ENCODE peak calls at places on chromosomes 16 and 17, in four cellular contexts. P, V, F and L are unnamed samples.

GRCh38 chr17:50394711-50395110 is 2.6 kb downstream of the LRRC59 start:
- DNase-seq in P (peak), V (no peak), F (no peak), L (no peak)

GRCh38 chr16:695355-696089 is 5.3 kb upstream of the WDR24 start:
- DNase-seq in P (peak), V (no peak), F (peak), L (no peak)

GRCh38 chr16:70341600-70341999 is 5.1 kb upstream of the DDX19A start:
- DNase-seq in P (no peak), V (no peak), F (no peak), L (no peak)

GRCh38 chr16:53967172-53967571 is 263.2 kb downstream of the FTO start:
- DNase-seq in P (no peak), V (no peak), F (no peak), L (no peak)

GRCh38 chr17:50271173-50271750 is 3.0 kb upstream of the TMEM92 start:
- DNase-seq in P (peak), V (no peak), F (no peak), L (no peak)

GRCh38 chr16:31079342-31079944 is 5.2 kb downstream of the ZNF646 start:
- DNase-seq in P (no peak), V (no peak), F (no peak), L (no peak)

GRCh38 chr16:66728117-66728787 is 23.2 kb downstream of the DYNC1LI2 start:
- DNase-seq in P (peak), V (peak), F (peak), L (peak)

GRCh38 chr17:3859895-3860294 is 13.8 kb upstream of the NCBP3 start:
- DNase-seq in P (no peak), V (no peak), F (no peak), L (no peak)

GRCh38 chr17:49910094-49910857 is 58.7 kb upstream of the DLX4 start:
- DNase-seq in P (peak), V (peak), F (no peak), L (no peak)

GRCh38 chr17:73705594-73705993 is 61.3 kb upstream of the SDK2 start:
- DNase-seq in P (peak), V (peak), F (no peak), L (peak)

GRCh38 chr17:5019475-5019956 is 15.7 kb downstream of the SLC52A1 start:
- DNase-seq in P (peak), V (no peak), F (no peak), L (no peak)

GRCh38 chr17:76558210-76559095 is 18.6 kb downstream of the PRCD start:
- DNase-seq in P (peak), V (peak), F (no peak), L (no peak)

GRCh38 chr16:57147381-57148191 is 38.3 kb downstream of the PSME3IP1 start:
- DNase-seq in P (peak), V (peak), F (no peak), L (peak)

GRCh38 chr17:78800132-78800931 is 18.3 kb upstream of the CYTH1 start:
- DNase-seq in P (no peak), V (no peak), F (no peak), L (no peak)

GRCh38 chr17:6546069-6546718 is 10.2 kb downstream of the PITPNM3 start:
- DNase-seq in P (peak), V (peak), F (no peak), L (peak)

GRCh38 chr17:14201595-14201994 is 35.1 kb downstream of the CDRT15 start:
- DNase-seq in P (no peak), V (no peak), F (peak), L (no peak)

GRCh38 chr16:80611930-80612327 is 71.1 kb downstream of the DYNLRB2 start:
- DNase-seq in P (no peak), V (no peak), F (no peak), L (no peak)

GRCh38 chr16:30585022-30585399 is 486 bp downstream of the ZNF785 start:
- DNase-seq in P (peak), V (peak), F (peak), L (no peak)

GRCh38 chr16:78184554-78185183 is 85.2 kb downstream of the WWOX start:
- DNase-seq in P (peak), V (peak), F (no peak), L (no peak)

GRCh38 chr17:17950806-17951205 is 21.4 kb downstream of the TOM1L2 start:
- DNase-seq in P (no peak), V (no peak), F (no peak), L (no peak)

GRCh38 chr17:80656590-80656989 is 112.0 kb downstream of the RPTOR start:
- DNase-seq in P (no peak), V (no peak), F (no peak), L (no peak)

GRCh38 chr17:80660527-80661198 is 116.0 kb downstream of the RPTOR start:
- DNase-seq in P (no peak), V (no peak), F (no peak), L (no peak)

GRCh38 chr17:80659651-80660050 is 115.0 kb downstream of the RPTOR start:
- DNase-seq in P (no peak), V (no peak), F (no peak), L (no peak)

GRCh38 chr17:80657561-80657960 is 112.9 kb downstream of the RPTOR start:
- DNase-seq in P (no peak), V (no peak), F (no peak), L (no peak)

GRCh38 chr17:80658821-80659220 is 114.2 kb downstream of the RPTOR start:
- DNase-seq in P (no peak), V (no peak), F (no peak), L (no peak)
- H3K4me3 ChIP-seq in P (no peak), V (no peak), F (no peak), L (no peak)

GRCh38 chr16:10871157-10871991 is 5.6 kb upstream of the CIITA start:
- DNase-seq in P (peak), V (peak), F (peak), L (peak)

GRCh38 chr16:10870808-10871156 is 6.2 kb upstream of the CIITA start:
- DNase-seq in P (no peak), V (no peak), F (no peak), L (no peak)

GRCh38 chr16:10868089-10868488 is 8.9 kb upstream of the CIITA start:
- DNase-seq in P (no peak), V (no peak), F (no peak), L (no peak)

GRCh38 chr16:10868562-10869469 is 8.2 kb upstream of the CIITA start:
- DNase-seq in P (no peak), V (no peak), F (peak), L (no peak)

DNA sequence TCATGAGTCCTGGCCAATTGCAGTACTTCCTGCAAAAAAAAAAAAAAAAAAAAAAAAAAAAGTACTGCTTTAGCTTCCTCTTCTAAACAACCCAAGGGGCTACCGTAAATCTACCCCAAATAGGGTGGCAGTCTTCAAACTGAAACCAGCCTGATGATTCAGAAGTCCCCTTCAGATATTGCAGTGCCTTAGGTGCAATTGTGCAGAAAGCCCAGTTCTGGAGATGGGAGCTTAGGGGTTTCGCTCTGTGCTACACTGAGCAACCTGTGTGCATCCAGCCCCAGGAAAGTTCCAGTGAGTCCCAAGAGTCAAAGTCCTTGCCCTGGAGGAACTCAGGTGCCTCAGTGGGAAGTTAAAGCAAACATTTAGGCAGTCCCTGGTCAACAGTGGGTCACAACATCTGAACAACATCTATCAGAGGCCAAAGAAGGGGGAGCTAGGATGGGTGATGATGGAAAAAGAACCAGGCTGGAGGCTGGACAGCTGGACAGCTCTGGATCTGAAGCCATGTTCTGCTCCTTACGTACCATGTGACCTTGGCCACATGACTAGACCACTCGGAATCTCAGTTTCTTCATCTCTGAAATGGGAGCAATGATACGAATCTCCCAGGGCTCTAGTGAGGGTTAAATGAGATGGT is 6.7 kb upstream of the CIITA start:
- DNase-seq in P (peak), V (no peak), F (no peak), L (no peak)
- H3K4me3 ChIP-seq in P (no peak), V (no peak), F (no peak), L (no peak)

DNA sequence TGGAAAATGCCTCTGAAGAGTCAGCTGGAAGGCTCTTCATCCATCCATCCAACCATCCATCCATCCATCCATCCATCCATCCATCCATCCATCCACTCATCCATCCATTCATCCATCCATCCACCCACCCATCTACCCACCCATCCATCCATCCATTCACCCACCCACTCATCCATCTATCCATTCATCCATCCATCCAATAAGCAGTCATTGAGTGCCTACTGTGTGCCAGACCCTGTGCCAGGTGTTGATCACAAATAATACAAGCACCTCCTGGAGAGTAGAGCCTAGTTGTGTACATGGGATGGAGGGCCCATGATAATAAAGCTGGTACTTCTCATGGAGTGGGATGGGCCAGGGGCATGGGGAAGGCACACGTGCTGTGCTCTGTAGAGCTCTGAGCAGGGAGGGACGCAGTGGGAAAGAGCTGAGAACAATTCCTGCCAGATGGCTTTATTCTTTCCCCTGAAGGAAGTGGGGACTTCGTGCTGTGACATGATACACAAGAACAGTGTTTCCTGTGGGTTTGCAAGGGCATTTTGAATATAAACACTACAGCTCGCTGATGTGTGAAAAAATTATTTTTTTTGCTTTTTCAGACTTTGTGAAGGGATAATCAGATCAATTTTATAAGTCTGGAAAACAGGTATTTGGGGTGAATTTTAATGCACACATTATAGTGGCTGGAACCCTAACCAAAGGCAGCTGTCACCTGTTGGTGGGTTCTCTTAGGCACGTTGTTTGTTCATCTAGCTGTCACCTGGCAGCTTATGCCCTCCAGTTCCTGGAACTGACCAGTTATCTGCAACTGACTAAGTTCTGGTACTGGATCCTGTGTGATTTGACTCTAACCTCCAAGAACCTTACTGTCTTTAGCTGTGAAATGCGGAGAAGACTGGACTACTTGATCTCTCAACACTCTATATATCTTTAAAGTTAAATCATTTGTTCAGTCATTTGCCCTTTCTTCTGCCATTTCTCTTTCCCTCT is 61.3 kb downstream of the PRKCB start:
- DNase-seq in P (no peak), V (no peak), F (no peak), L (no peak)
- H3K4me3 ChIP-seq in P (no peak), V (no peak), F (no peak), L (no peak)

DNA sequence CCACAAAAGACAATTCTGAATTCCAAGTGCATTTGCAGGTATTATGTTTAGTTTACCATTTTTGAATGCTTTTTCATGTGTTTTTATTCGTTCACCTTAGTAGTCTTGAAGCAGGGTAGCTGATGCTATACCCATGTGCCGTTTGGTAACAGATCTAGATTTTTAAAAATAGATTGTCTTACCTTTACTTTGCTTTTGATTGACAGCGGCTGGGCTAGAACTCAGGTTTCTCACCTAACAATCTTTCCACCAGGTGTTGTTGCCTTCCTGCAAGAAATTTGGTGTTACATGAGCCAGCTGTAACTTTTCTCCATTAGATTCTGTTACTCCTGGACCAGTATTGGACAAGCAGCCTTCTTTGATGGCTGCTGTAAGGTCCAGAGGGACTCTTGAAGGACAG is 1.5 kb upstream of the FTSJ3 start:
- DNase-seq in P (no peak), V (no peak), F (no peak), L (no peak)
- H3K4me3 ChIP-seq in P (peak), V (peak), F (no peak), L (no peak)

DNA sequence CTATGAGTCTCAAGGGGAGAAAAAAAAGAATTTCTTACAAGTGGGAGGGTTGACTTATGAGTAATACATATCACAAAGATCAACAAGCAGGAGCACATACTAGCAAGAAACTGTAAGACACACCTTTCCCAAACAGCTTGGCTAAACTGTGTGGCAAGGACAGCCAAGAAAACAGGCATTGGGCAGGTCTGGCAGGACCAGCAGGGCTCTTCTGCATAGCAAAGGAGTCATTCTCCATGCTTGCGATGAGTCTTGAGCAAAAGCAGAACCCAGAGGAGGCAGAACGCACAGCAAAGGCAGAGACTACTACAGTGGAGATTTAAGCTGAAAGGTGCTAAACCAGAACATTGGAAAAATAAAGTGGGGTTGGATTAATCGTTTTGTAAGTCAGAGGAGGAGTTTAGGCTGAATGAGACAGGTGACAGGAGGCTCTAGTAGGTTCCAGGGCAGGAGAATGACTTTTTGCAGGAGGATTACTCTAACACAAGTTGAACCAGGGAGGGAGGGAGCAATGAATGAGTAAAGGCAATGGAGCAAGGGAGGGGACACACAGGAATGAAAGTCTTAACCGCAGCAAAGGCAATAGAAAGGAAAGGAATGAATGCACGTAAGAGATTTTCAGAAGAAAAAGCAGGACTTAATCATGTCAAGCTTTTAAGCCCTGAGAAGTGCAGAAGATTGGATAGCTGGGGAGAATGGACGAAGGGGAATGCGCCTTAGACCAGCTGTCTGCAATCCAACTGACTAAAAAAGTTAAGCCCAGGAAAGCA is 2.7 kb downstream of the N4BP1 start:
- DNase-seq in P (peak), V (peak), F (peak), L (peak)
- H3K4me3 ChIP-seq in P (peak), V (peak), F (peak), L (no peak)

DNA sequence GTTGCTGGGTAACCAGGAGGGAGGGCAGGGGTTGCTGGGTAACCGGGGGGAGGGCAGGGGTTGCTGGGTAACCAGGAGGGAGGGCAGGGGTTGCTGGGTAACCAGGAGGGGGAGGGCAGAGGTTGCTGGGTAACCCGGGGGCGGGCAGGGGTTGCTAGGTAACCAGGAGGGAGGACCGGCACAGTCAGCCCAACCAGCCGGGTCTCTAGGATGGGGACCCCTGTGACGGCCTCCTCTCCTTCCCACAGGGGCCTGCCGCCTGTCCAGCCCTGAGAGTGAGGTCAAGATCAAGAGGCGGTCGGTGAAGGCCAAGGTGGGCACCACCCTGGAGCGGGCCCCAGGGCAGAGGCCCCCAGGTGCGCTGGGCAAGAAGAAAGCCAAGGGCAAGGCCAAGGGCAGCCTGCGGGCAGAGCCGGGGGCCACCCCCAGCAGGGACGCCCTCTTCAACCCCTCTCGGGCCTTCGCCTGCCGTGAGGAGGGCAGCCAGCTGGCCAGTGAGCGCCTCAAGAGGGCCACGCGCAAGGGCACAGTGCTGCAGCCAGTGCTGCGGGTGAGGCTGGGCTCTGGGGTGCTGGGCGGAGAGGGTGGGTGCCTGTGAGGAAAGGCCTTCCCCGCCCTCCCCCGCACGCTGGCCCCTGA is 54.6 kb downstream of the ACTG1 start:
- DNase-seq in P (no peak), V (no peak), F (no peak), L (no peak)
- H3K4me3 ChIP-seq in P (no peak), V (no peak), F (no peak), L (no peak)

DNA sequence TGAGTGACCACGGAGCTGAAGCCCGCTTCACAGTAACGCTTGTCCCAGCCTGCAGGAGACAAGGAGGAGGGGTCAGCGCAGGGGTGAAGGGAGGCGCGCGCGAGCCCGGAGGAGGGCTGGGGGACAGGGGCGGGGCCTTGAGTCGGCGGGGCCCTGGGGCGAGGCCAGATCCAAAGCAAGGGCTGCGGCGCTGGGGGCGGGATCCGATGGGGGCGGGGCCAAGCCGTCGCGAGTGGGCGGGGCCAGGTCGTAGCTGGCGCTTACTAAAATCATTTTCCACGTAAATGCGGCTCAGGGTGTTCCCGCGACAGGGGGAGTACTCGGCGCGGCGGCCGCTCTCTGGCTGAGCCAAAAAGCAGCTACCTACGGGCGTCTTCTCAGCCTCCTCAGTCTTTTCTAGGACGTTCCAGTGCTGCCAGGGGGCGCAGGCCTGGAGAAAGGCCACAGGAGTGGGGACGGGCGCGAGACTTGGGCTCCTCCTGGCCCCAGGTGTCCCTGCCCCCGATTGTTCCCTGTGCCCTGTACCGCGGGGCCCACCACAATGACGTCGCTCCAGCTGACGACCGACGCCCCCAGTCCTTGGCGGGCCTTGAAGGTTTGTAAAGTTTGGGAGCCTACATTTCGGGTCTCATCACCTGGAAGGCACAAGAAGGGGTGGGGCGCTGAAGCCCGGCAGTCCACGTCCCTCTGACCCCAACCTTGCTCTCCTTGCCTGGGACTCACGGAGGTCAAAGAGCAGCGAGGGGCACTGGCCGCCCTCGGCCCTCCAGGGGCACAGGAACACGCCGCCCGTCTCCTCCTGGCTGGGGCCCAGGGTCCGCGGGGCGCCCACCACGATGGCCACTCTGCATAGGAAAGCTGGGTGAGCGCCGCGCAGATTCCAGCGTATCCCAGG is 3.9 kb downstream of the ITGA2B start:
- DNase-seq in P (peak), V (peak), F (peak), L (no peak)
- H3K4me3 ChIP-seq in P (peak), V (peak), F (peak), L (peak)

GRCh38 chr17:48546187-48546923 is 1.4 kb upstream of the HOXB2 start:
- DNase-seq in P (peak), V (no peak), F (no peak), L (no peak)

GRCh38 chr17:48548687-48549621 is 4.0 kb upstream of the HOXB2 start:
- DNase-seq in P (no peak), V (peak), F (no peak), L (no peak)

GRCh38 chr17:48549909-48550308 is 5.0 kb upstream of the HOXB2 start:
- DNase-seq in P (no peak), V (peak), F (no peak), L (no peak)

GRCh38 chr17:48546924-48547838 is 2.3 kb upstream of the HOXB2 start:
- DNase-seq in P (peak), V (peak), F (no peak), L (no peak)

GRCh38 chr17:48547839-48548686 is 3.2 kb upstream of the HOXB2 start:
- DNase-seq in P (peak), V (peak), F (no peak), L (no peak)
- H3K4me3 ChIP-seq in P (peak), V (peak), F (peak), L (no peak)